ENCODE peak calls at places on chromosomes 11 and 22, in four cellular contexts. J is CD4-positive, alpha-beta T cell; T is OCI-M1; M is caudate nucleus. Z is an unnamed sample.

GRCh38 chr11:65863889-65864757 is 3.9 kb downstream of the MUS81 start:
- DNase-seq in J (no peak), T (no peak), M (no peak), Z (no peak)

GRCh38 chr22:21443735-21444421 is 23.3 kb upstream of the TMEM191C start:
- DNase-seq in J (no peak), T (no peak), M (no peak), Z (no peak)

GRCh38 chr22:21984793-21985192 is 2.2 kb upstream of the TOP3B start:
- DNase-seq in J (no peak), T (peak), M (no peak), Z (no peak)

GRCh38 chr11:10639350-10639749 is 54.2 kb downstream of the IRAG1 start:
- DNase-seq in J (no peak), T (no peak), M (no peak), Z (no peak)

GRCh38 chr11:115221461-115222069 is 282.6 kb downstream of the CADM1 start:
- DNase-seq in J (no peak), T (no peak), M (no peak), Z (no peak)

GRCh38 chr11:44931466-44931865 is 19.2 kb downstream of the TP53I11 start:
- DNase-seq in J (no peak), T (no peak), M (no peak), Z (no peak)

GRCh38 chr22:44449061-44449682 is 48.9 kb downstream of the RTL6 start:
- DNase-seq in J (no peak), T (peak), M (no peak), Z (no peak)

GRCh38 chr11:16893456-16894076 is 120.6 kb downstream of the PLEKHA7 start:
- DNase-seq in J (no peak), T (no peak), M (no peak), Z (no peak)

GRCh38 chr22:22720724-22721261 is 76.4 kb downstream of the GGTLC2 start:
- DNase-seq in J (no peak), T (no peak), M (no peak), Z (peak)

GRCh38 chr11:134638796-134639540 is 226.9 kb upstream of the B3GAT1 start:
- DNase-seq in J (no peak), T (no peak), M (no peak), Z (no peak)

GRCh38 chr22:28094831-28095230 is 175.8 kb upstream of the PITPNB start:
- DNase-seq in J (no peak), T (no peak), M (no peak), Z (no peak)

GRCh38 chr11:34302046-34302921 is 55.5 kb downstream of the ABTB2 start:
- DNase-seq in J (no peak), T (peak), M (no peak), Z (no peak)

GRCh38 chr11:119266517-119267255 is 50.2 kb downstream of the MCAM start:
- DNase-seq in J (no peak), T (no peak), M (no peak), Z (no peak)

GRCh38 chr11:110087820-110088534 is 5.2 kb upstream of the ZC3H12C start:
- DNase-seq in J (no peak), T (peak), M (no peak), Z (no peak)

GRCh38 chr22:38172489-38173155 is 9.0 kb downstream of the PLA2G6 start:
- DNase-seq in J (no peak), T (peak), M (peak), Z (peak)

GRCh38 chr11:66904055-66904454 is 47.2 kb downstream of the LRFN4 start:
- DNase-seq in J (no peak), T (no peak), M (no peak), Z (no peak)

Z was measured in CD8-positive, alpha-beta memory T cell.